ENCODE peak calls at places on chromosomes 4 and X, in four cellular contexts. One of them, this sample, is unnamed.

GRCh38 chr4:28350485-28350884 is 1489.8 kb downstream of the STIM2 start:
- DNase-seq in HCT116: no peak
- DNase-seq in PC-3: peak
- DNase-seq in neural progenitor cell: no peak
- DNase-seq in this sample: no peak

GRCh38 chr4:94439606-94440005 is 12.1 kb upstream of the PDLIM5 start:
- DNase-seq in HCT116: no peak
- DNase-seq in PC-3: no peak
- DNase-seq in neural progenitor cell: no peak
- DNase-seq in this sample: no peak

GRCh38 chr4:174522183-174523002 is at the start of gene HPGD:
- DNase-seq in HCT116: no peak
- DNase-seq in PC-3: peak
- DNase-seq in neural progenitor cell: peak
- DNase-seq in this sample: no peak

GRCh38 chr4:153529646-153530045 is 63.5 kb downstream of the TMEM131L start:
- DNase-seq in HCT116: no peak
- DNase-seq in PC-3: no peak
- DNase-seq in neural progenitor cell: no peak
- DNase-seq in this sample: no peak

GRCh38 chrX:115023139-115023538 is 5.7 kb upstream of the IL13RA2 start:
- DNase-seq in HCT116: peak
- DNase-seq in PC-3: peak
- DNase-seq in neural progenitor cell: no peak
- DNase-seq in this sample: peak

GRCh38 chrX:118976599-118977340 is 2.4 kb downstream of the LONRF3 start:
- DNase-seq in HCT116: no peak
- DNase-seq in PC-3: peak
- DNase-seq in neural progenitor cell: no peak
- DNase-seq in this sample: no peak

GRCh38 chrX:153775293-153775595 is 5.6 kb upstream of the SRPK3 start:
- DNase-seq in HCT116: no peak
- DNase-seq in PC-3: no peak
- DNase-seq in neural progenitor cell: no peak
- DNase-seq in this sample: no peak

GRCh38 chr4:119683518-119683917 is 54.9 kb upstream of the PDE5A start:
- DNase-seq in HCT116: no peak
- DNase-seq in PC-3: peak
- DNase-seq in neural progenitor cell: no peak
- DNase-seq in this sample: no peak

GRCh38 chr4:110945600-110945999 is 322.7 kb upstream of the PITX2 start:
- DNase-seq in HCT116: no peak
- DNase-seq in PC-3: no peak
- DNase-seq in neural progenitor cell: no peak
- DNase-seq in this sample: no peak

GRCh38 chr4:41156574-41156973 is 57.8 kb downstream of the APBB2 start:
- DNase-seq in HCT116: peak
- DNase-seq in PC-3: peak
- DNase-seq in neural progenitor cell: no peak
- DNase-seq in this sample: no peak

GRCh38 chr4:123256006-123256405 is 140.6 kb upstream of the SPRY1 start:
- DNase-seq in HCT116: no peak
- DNase-seq in PC-3: no peak
- DNase-seq in neural progenitor cell: no peak
- DNase-seq in this sample: no peak

GRCh38 chr4:105050896-105051295 is 95.8 kb upstream of the TET2 start:
- DNase-seq in HCT116: no peak
- DNase-seq in PC-3: peak
- DNase-seq in neural progenitor cell: no peak
- DNase-seq in this sample: no peak

GRCh38 chr4:1001561-1002130 is 8.4 kb upstream of the SLC26A1 start:
- DNase-seq in HCT116: no peak
- DNase-seq in PC-3: no peak
- DNase-seq in neural progenitor cell: no peak
- DNase-seq in this sample: no peak

GRCh38 chr4:1004071-1004418 is 7.4 kb upstream of the FGFRL1 start:
- DNase-seq in HCT116: no peak
- DNase-seq in PC-3: no peak
- DNase-seq in neural progenitor cell: no peak
- DNase-seq in this sample: no peak

GRCh38 chr4:1002131-1002630 is 9.0 kb upstream of the SLC26A1 start:
- DNase-seq in HCT116: no peak
- DNase-seq in PC-3: no peak
- DNase-seq in neural progenitor cell: peak
- DNase-seq in this sample: no peak

GRCh38 chr4:1003271-1004070 is 8.0 kb upstream of the FGFRL1 start:
- DNase-seq in HCT116: no peak
- DNase-seq in PC-3: no peak
- DNase-seq in neural progenitor cell: peak
- DNase-seq in this sample: no peak

GRCh38 chr4:1002631-1003251 is 8.7 kb upstream of the FGFRL1 start:
- DNase-seq in HCT116: no peak
- DNase-seq in PC-3: no peak
- DNase-seq in neural progenitor cell: peak
- DNase-seq in this sample: no peak
- TF ChIP-seq EZH2 in HCT116: no peak
- TF ChIP-seq EZH2 in PC-3: no peak
- TF ChIP-seq EZH2 in neural progenitor cell: peak
- TF ChIP-seq EZH2 in this sample: no peak

DNA sequence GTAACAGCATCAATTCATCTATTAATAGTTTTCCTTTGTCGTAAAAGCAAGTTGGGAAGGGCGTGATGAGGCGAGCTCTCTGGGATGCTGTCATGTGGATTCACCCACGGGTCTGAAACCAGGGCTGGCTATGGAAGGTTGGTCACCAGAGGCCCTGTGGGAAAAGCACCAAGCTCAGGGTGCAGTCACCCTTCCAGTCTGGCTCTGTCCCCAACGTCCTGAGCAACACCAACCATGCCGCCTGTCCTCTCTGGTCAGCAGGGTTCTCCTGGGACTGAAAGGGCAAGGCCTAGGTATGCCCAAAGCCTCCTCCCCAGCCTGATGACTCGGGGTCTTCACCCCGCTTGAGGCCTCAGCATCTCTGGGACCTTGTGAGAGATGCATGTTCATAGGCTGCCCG is 97.2 kb upstream of the MSX1 start:
- DNase-seq in HCT116: no peak
- DNase-seq in PC-3: no peak
- DNase-seq in neural progenitor cell: no peak
- DNase-seq in this sample: no peak
- H3K4me2 ChIP-seq in HCT116: peak
- H3K4me2 ChIP-seq in PC-3: no peak
- H3K4me2 ChIP-seq in neural progenitor cell: no peak
- H3K4me2 ChIP-seq in this sample: no peak

DNA sequence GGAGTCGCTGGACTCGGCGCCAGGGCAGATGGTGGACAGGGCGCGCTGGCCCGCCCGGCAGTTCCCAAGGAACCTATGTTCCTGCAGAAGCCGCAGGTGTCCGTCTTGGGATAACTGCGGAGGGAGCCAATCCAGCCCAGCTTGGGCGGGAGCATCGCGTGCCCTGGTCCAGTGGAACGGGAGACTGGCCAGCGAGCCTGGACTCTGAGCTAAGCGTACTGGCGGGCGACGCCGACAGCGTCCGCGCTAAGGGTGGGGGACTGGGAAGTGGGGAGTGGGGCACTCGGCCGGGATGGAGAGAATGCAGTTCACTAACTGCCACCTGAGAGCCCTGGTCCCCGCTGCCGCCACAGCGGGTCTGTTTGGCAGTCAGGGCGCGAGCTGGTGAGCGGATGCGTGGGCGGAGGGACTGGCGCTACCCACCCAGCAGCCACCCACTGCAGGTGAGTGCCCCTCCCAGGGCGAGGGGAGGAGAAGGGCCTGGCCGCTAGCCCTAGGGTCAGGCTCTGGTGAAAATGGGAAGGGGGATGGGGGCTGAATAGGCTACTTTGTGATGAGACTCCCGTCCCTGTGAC is 1.3 kb upstream of the MAMLD1 start:
- DNase-seq in HCT116: no peak
- DNase-seq in PC-3: peak
- DNase-seq in neural progenitor cell: peak
- DNase-seq in this sample: no peak
- TF ChIP-seq EZH2 in HCT116: no peak
- TF ChIP-seq EZH2 in PC-3: no peak
- TF ChIP-seq EZH2 in neural progenitor cell: peak
- TF ChIP-seq EZH2 in this sample: peak

DNA sequence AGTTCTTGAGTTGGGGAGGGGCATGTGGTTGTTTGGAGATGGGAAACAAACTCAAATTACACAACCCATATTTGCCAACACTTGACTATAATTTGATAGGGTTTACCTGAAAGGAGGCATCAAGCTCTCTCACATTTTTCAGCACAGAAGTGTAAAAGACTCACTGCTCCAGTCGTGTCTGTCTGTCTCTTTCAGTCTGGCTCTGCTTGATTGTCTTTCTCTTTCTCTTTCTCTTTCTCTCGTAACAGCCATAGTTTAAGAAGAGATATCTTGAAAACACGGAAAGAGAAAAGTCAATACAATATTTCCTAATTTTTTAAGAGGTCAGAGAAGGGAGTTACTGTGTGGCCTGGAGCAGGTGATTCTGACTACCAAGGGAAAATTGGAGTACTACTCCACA is 413.6 kb upstream of the CXorf51A start:
- DNase-seq in HCT116: no peak
- DNase-seq in PC-3: no peak
- DNase-seq in neural progenitor cell: no peak
- DNase-seq in this sample: no peak
- H3K4me2 ChIP-seq in HCT116: no peak
- H3K4me2 ChIP-seq in PC-3: no peak
- H3K4me2 ChIP-seq in neural progenitor cell: no peak
- H3K4me2 ChIP-seq in this sample: no peak

DNA sequence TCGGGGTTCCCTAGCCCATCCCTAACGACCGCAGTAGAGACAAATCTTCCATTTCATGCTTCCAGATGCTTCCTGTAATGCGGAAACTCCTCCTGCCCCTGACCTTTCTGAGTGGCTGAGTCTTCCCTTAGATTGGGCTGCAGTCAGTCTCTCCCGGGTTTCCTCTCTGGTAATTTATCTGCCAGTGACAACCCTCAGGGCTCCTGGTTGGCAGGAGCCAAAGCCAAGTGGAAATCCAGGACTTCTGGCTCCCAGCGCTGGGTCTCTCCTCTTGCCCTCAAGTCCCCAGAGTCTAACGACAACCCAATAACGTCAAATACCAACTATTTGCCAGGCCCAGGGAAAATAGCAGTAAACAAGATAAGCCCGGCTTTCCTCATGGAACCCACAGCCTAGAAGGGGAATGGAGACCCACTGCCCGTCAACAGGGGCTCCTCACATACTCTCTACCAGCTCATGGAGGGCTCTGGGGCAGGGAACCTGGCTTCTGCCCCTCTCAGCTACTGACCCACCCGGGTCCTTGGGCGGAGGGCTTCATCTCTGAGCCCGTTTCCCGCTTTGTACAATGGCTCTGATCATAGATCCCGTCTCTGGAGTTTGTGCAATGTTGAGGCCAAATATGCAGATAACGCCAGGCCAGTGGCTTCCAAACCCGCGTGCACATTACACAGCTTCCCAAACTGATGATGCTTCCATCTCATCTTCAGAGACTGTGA is 1.1 kb upstream of the TBC1D14 start:
- DNase-seq in HCT116: no peak
- DNase-seq in PC-3: no peak
- DNase-seq in neural progenitor cell: no peak
- DNase-seq in this sample: no peak
- TF ChIP-seq EZH2 in HCT116: no peak
- TF ChIP-seq EZH2 in PC-3: no peak
- TF ChIP-seq EZH2 in neural progenitor cell: no peak
- TF ChIP-seq EZH2 in this sample: no peak

DNA sequence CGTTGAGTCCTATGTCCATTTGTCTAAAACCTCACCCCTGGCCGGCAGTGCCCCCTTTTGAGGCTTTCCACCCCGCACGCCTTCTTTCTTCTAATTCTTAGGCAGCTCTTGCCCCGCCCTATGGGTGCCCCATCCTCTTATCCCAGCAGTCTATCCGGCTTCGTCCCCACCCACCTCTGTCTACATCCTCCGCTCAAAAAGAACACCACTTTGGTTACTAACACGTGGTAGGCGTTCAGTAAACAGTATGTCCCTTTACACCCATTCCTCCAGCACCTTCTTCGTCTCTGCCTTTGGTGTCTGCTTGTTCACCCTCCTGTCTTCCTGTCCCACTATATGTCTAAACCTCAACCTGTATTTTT is 39.2 kb downstream of the STARD8 start:
- DNase-seq in HCT116: no peak
- DNase-seq in PC-3: no peak
- DNase-seq in neural progenitor cell: peak
- DNase-seq in this sample: no peak
- H3K4me2 ChIP-seq in HCT116: no peak
- H3K4me2 ChIP-seq in PC-3: peak
- H3K4me2 ChIP-seq in neural progenitor cell: peak
- H3K4me2 ChIP-seq in this sample: peak

DNA sequence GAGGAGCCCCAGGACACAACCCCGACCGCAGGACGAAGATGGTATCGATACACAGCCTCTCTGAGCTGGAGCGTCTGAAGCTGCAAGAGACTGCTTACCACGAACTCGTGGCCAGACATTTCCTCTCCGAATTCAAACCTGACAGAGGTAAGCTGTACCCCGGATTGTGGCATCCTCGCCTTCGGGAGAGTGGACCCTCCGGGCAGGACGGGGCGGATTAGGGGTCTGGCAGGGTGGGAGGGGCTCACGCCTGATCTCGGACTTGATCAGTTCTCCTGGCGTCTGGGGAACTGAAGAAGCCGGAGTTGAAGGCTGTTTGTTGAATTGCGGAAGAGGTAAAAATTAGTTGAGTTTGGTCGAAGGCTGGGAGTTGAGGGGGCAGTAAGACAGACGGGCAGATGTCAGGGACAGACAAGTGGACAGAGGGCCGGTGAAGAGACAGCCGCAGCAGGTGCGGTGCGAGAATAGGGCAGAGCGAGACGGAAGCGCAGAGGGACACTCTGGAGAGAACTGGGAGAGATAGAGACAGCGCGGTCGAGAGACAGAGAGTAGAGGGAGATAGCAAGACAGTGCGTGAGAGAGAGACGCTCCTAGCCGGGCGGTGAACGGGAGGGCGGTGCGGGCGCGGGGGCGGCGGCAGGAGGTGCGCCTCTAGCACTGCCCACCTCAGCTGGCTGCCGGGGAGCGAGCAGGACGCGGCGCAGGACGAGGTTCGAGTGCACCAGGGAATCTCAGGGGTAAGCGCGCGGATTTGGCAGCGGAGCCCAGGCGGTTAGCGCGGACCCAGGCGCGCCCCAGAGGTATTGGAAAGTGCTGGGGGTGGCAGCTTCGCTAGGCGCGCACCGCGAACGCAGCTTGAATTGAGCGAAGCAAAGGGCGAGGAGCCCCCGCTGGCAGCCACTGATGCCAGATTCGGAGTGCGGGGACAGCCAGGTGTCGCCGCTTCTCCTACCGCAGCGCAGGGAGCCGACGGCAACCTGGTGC is 23.9 kb downstream of the ARHGAP36 start:
- DNase-seq in HCT116: no peak
- DNase-seq in PC-3: no peak
- DNase-seq in neural progenitor cell: peak
- DNase-seq in this sample: no peak
- TF ChIP-seq EZH2 in HCT116: no peak
- TF ChIP-seq EZH2 in PC-3: no peak
- TF ChIP-seq EZH2 in neural progenitor cell: peak
- TF ChIP-seq EZH2 in this sample: peak

DNA sequence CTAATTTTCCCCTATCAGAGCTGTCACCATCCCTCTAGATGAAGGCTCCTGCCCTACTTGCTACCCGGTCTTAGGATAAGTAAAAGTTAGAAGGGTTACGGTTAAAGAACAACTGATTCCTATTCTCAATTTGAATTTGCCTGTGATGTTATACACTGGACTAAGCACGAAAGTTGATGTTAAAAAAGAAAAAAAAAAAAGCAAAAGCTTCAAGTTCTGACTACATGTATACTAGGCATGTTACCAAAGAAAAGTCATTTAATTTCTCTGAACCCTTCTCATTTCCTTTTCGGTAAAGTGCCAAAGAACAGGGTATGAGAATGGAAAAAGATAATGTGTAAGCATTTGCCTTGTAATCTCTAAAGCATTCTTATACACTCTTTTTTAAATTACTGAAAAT is 1.5 kb upstream of the PPID start:
- DNase-seq in HCT116: no peak
- DNase-seq in PC-3: no peak
- DNase-seq in neural progenitor cell: no peak
- DNase-seq in this sample: no peak
- H3K4me2 ChIP-seq in HCT116: peak
- H3K4me2 ChIP-seq in PC-3: no peak
- H3K4me2 ChIP-seq in neural progenitor cell: no peak
- H3K4me2 ChIP-seq in this sample: no peak

This sample was measured in keratinocyte.